ENCODE peak calls at places on chromosomes 11 and 22, in four cellular contexts. H is stimulated activated CD8-positive, alpha-beta memory T cell treated with anti-CD3 and anti-CD28 coated beads, Interleukin-15, amount 100 ng/mL, for 1 hour; P is ELR; M is CD4-positive, alpha-beta memory T cell. J is an unnamed sample.
A peak's percentile ranks its signal among the peaks of the same experiment; 100 is the strongest.

GRCh38 chr22:24486501-24486921 is 8.6 kb upstream of the UPB1 start:
- DNase-seq in H (no peak), P (peak; percentile 90), M (no peak), J (no peak)

GRCh38 chr22:25992331-25992730 is 176.9 kb upstream of the SEZ6L start:
- DNase-seq in H (no peak), P (no peak), M (no peak), J (no peak)

GRCh38 chr11:11975201-11976092 is 33.0 kb downstream of the DKK3 start:
- DNase-seq in H (no peak), P (no peak), M (no peak), J (no peak)

GRCh38 chr11:134361241-134361640 is 29.5 kb downstream of the GLB1L2 start:
- DNase-seq in H (no peak), P (no peak), M (peak; percentile 10), J (no peak)

GRCh38 chr22:25120761-25121212 is 78.9 kb upstream of the CRYBB3 start:
- DNase-seq in H (no peak), P (no peak), M (no peak), J (no peak)

GRCh38 chr11:112073941-112074811 is at the start of the genes NKAPD1 and PIH1D2:
- DNase-seq in H (peak; percentile 70), P (peak; percentile 92), M (peak; percentile 86), J (peak; percentile 94)

GRCh38 chr11:128210148-128210940 is 377.0 kb downstream of the ETS1 start:
- DNase-seq in H (no peak), P (peak; percentile 99), M (no peak), J (no peak)

GRCh38 chr11:3796346-3796745 is 1.0 kb downstream of the NUP98 start:
- DNase-seq in H (no peak), P (no peak), M (peak; percentile 16), J (peak; percentile 54)

GRCh38 chr11:58965246-58965985 is 26.1 kb downstream of the GLYATL1 start:
- DNase-seq in H (no peak), P (peak; percentile 63), M (no peak), J (no peak)

GRCh38 chr22:48489551-48490512 is 1337.8 kb downstream of the BRD1 start:
- DNase-seq in H (no peak), P (no peak), M (no peak), J (no peak)

GRCh38 chr11:8650401-8650990 is 32.0 kb downstream of the TRIM66 start:
- DNase-seq in H (no peak), P (peak; percentile 11), M (no peak), J (no peak)

GRCh38 chr11:115659061-115659963 is 155.1 kb upstream of the CADM1 start:
- DNase-seq in H (no peak), P (no peak), M (no peak), J (no peak)

GRCh38 chr11:59815754-59816153 is 5.2 kb upstream of the MRPL16 start:
- DNase-seq in H (no peak), P (no peak), M (no peak), J (no peak)

GRCh38 chr11:132064987-132065620 is 694.7 kb downstream of the NTM start:
- DNase-seq in H (no peak), P (peak; percentile 98), M (no peak), J (no peak)